ENCODE peak calls at places on chromosome 18, in five cellular contexts. J is fibroblast of lung, C is GM12878, S is mammary epithelial cell, Y is K562. I is an unnamed sample.
A peak's percentile ranks its signal among the peaks of the same experiment; 100 is the strongest.

GRCh38 chr18:44699571-44700261 is 19.0 kb downstream of the SETBP1 start:
- DNase-seq in J (no peak), C (no peak), S (no peak), Y (no peak), I (no peak)

GRCh38 chr18:2883137-2883671 is 36.4 kb downstream of the EMILIN2 start:
- DNase-seq in J (no peak), C (no peak), S (no peak), Y (no peak), I (no peak)

GRCh38 chr18:24683965-24684364 is 223.5 kb downstream of the HRH4 start:
- DNase-seq in J (no peak), C (no peak), S (peak; percentile 11), Y (no peak), I (no peak)

GRCh38 chr18:5979176-5979888 is 84.0 kb upstream of the TMEM200C start:
- DNase-seq in J (no peak), C (no peak), S (no peak), Y (no peak), I (no peak)

GRCh38 chr18:21051615-21052014 is 60.0 kb downstream of the ROCK1 start:
- DNase-seq in J (peak; percentile 16), C (no peak), S (no peak), Y (no peak), I (no peak)

GRCh38 chr18:28834889-28835288 is 658.0 kb upstream of the CDH2 start:
- DNase-seq in J (peak; percentile 79), C (no peak), S (peak; percentile 74), Y (no peak), I (peak; percentile 79)

GRCh38 chr18:57698571-57699276 is 77.1 kb upstream of the NARS1 start:
- DNase-seq in J (peak; percentile 74), C (no peak), S (no peak), Y (no peak), I (peak; percentile 72)

GRCh38 chr18:54233228-54233625 is 8.8 kb upstream of the MBD2 start:
- DNase-seq in J (no peak), C (no peak), S (peak; percentile 86), Y (no peak), I (no peak)

GRCh38 chr18:9117980-9118841 is 15.7 kb downstream of the NDUFV2 start:
- DNase-seq in J (no peak), C (no peak), S (peak; percentile 52), Y (no peak), I (no peak)

GRCh38 chr18:64893349-64893748 is 744.5 kb upstream of the LINC00305 start:
- DNase-seq in J (no peak), C (no peak), S (no peak), Y (no peak), I (no peak)

GRCh38 chr18:68623342-68623741 is 91.6 kb downstream of the TMX3 start:
- DNase-seq in J (peak; percentile 60), C (no peak), S (peak; percentile 45), Y (peak; percentile 10), I (peak; percentile 37)

GRCh38 chr18:58186258-58186948 is 142.4 kb downstream of the NEDD4L start:
- DNase-seq in J (peak; percentile 95), C (no peak), S (peak; percentile 92), Y (no peak), I (peak; percentile 93)

GRCh38 chr18:45212186-45213039 is 402.9 kb upstream of the SLC14A2 start:
- DNase-seq in J (peak; percentile 60), C (peak; percentile 58), S (peak; percentile 63), Y (peak; percentile 43), I (peak; percentile 44)

GRCh38 chr18:23776306-23776705 is 87.1 kb downstream of the LAMA3 start:
- DNase-seq in J (no peak), C (no peak), S (no peak), Y (no peak), I (no peak)

GRCh38 chr18:51491678-51492372 is 294.3 kb upstream of the MEX3C start:
- DNase-seq in J (no peak), C (no peak), S (no peak), Y (no peak), I (no peak)

GRCh38 chr18:832085-832681 is 20.1 kb upstream of the YES1 start:
- DNase-seq in J (no peak), C (no peak), S (no peak), Y (peak; percentile 77), I (no peak)

GRCh38 chr18:58201728-58202405 is 157.8 kb downstream of the NEDD4L start:
- DNase-seq in J (no peak), C (no peak), S (no peak), Y (no peak), I (no peak)

GRCh38 chr18:74596959-74597661 is 560 bp upstream of the ZNF407 start:
- DNase-seq in J (peak; percentile 77), C (no peak), S (no peak), Y (peak; percentile 47), I (peak; percentile 65)

GRCh38 chr18:2570772-2571199 is 519 bp downstream of the METTL4 start:
- DNase-seq in J (peak; percentile 76), C (peak; percentile 20), S (peak; percentile 69), Y (peak; percentile 80), I (peak; percentile 66)

GRCh38 chr18:52963481-52963880 is 623.5 kb downstream of the DCC start:
- DNase-seq in J (no peak), C (no peak), S (no peak), Y (no peak), I (no peak)

GRCh38 chr18:8865934-8866333 is 160.6 kb downstream of the MTCL1 start:
- DNase-seq in J (no peak), C (no peak), S (no peak), Y (no peak), I (no peak)

GRCh38 chr18:55310044-55310676 is 277.8 kb downstream of the TCF4 start:
- DNase-seq in J (no peak), C (no peak), S (no peak), Y (no peak), I (no peak)
- H3K36me3 ChIP-seq in J (no peaks in the 10 kb centered on the region), C (peaks cover 3% of the 10 kb centered on the region), S (no peaks in the 10 kb centered on the region), Y (no peaks in the 10 kb centered on the region), I (no peaks in the 10 kb centered on the region)

GRCh38 chr18:37684183-37684582 is 118.6 kb upstream of the CELF4 start:
- DNase-seq in J (no peak), C (no peak), S (no peak), Y (no peak), I (no peak)

GRCh38 chr18:37689841-37690240 is 124.2 kb upstream of the CELF4 start:
- DNase-seq in J (no peak), C (no peak), S (peak; percentile 16), Y (no peak), I (no peak)

GRCh38 chr18:37684590-37684989 is 119.0 kb upstream of the CELF4 start:
- DNase-seq in J (no peak), C (no peak), S (no peak), Y (no peak), I (no peak)
- TF ChIP-seq CTCF in J (no peak), C (no peak), S (no peak), Y (no peak), I (no peak)

GRCh38 chr18:66603941-66604627 is at the start of gene CDH19:
- DNase-seq in J (no peak), C (no peak), S (no peak), Y (no peak), I (no peak)
- H3K4me2 ChIP-seq in J (no peak within 1 kb of the TSS), C (no peak within 1 kb of the TSS), S (no peak within 1 kb of the TSS), Y (no peak within 1 kb of the TSS), I (peak within 1 kb of the TSS; percentile 25)

GRCh38 chr18:13100942-13101658 is 109.9 kb downstream of the CEP192 start:
- DNase-seq in J (no peak), C (no peak), S (no peak), Y (no peak), I (no peak)
- H3K36me3 ChIP-seq in J (peaks cover 19% of the 10 kb centered on the region), C (peaks cover 35% of the 10 kb centered on the region), S (peaks cover 31% of the 10 kb centered on the region), Y (peaks cover 80% of the 10 kb centered on the region), I (peaks cover 38% of the 10 kb centered on the region)

GRCh38 chr18:59456657-59457056 is 97.6 kb upstream of the LMAN1 start:
- DNase-seq in J (no peak), C (no peak), S (no peak), Y (no peak), I (no peak)

GRCh38 chr18:59458575-59458974 is 99.5 kb upstream of the LMAN1 start:
- DNase-seq in J (no peak), C (no peak), S (no peak), Y (no peak), I (no peak)

GRCh38 chr18:59461171-59461570 is 102.1 kb upstream of the LMAN1 start:
- DNase-seq in J (no peak), C (no peak), S (no peak), Y (no peak), I (no peak)

GRCh38 chr18:59460060-59460395 is 101.0 kb upstream of the LMAN1 start:
- DNase-seq in J (peak; percentile 6), C (no peak), S (no peak), Y (no peak), I (no peak)

GRCh38 chr18:59459352-59460059 is 100.4 kb upstream of the LMAN1 start:
- DNase-seq in J (peak; percentile 50), C (no peak), S (peak; percentile 19), Y (peak; percentile 35), I (peak; percentile 35)
- TF ChIP-seq CTCF in J (peak; percentile 50), C (peak; percentile 53), S (peak; percentile 52), Y (peak; percentile 29), I (peak; percentile 59)

DNA sequence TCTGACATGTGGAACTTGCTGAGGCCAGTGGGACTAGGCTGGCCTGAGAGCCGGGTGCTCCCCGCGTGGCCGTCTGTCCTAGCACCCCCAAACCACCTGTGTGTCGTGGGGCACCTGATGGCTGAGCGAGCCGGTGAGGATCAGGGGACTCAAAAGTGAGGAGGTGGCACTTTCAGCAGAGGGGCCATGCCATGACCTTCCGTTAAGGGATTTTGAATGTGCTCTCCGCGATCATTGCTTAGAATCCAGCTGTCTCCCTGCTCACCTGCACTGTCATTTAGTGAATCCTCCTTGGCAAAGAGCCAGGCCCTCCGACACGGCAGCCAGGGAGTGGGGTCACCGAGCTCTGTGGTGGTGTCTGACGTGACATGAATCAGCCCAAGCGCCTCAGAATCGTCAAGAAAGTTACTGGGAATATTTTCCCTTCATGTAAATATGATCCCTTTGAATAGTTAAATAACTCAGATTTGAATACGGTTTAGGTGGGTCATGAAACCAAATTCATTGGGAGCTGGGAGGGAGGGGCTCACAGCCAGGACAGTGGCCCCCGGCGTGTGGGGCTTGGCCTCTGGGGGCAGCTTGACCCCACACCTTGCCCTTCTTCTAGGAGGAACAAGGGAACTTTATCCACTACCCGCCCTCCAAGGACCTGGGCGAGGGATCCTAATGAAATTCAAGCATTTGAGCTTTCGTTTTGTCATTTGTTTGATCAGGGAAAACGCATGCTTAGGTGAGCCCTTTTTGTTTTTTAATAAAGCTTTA is 9.5 kb downstream of the NFATC1 start:
- DNase-seq in J (no peak), C (no peak), S (no peak), Y (no peak), I (no peak)
- H3K4me2 ChIP-seq in J (no peak overlapping the region), C (peak overlapping the region; percentile 86), S (no peak overlapping the region), Y (peak overlapping the region; percentile 41), I (no peak overlapping the region)